ENCODE peak calls at places on chromosomes 4 and X, in eight cellular contexts. D, E, A, Y, C, X, J and I are unnamed samples.

GRCh38 chrX:72094894-72095293 is 36.8 kb downstream of the RTL5 start:
- DNase-seq in D (peak; percentile 43), E (peak; percentile 12), A (peak; percentile 80), Y (peak; percentile 37), C (no peak), X (no peak), J (no peak), I (no peak)

GRCh38 chr4:103098746-103099421 is 750 bp downstream of the BDH2 start:
- DNase-seq in D (peak; percentile 10), E (peak; percentile 21), A (no peak), Y (no peak), C (no peak), X (peak; percentile 53), J (peak; percentile 12), I (peak; percentile 27)

GRCh38 chr4:120843840-120844527 is 78.5 kb downstream of the PRDM5 start:
- DNase-seq in D (peak; percentile 33), E (no peak), A (no peak), Y (peak; percentile 53), C (no peak), X (no peak), J (peak; percentile 13), I (no peak)

GRCh38 chr4:26248647-26249046 is 72.2 kb upstream of the RBPJ start:
- DNase-seq in D (no peak), E (peak; percentile 88), A (no peak), Y (no peak), C (no peak), X (no peak), J (no peak), I (peak; percentile 72)

GRCh38 chr4:125043453-125043852 is 271.3 kb upstream of the FAT4 start:
- DNase-seq in D (no peak), E (no peak), A (no peak), Y (no peak), C (no peak), X (no peak), J (no peak), I (no peak)

GRCh38 chrX:115940888-115941332 is 229.6 kb upstream of the AGTR2 start:
- DNase-seq in D (no peak), E (peak; percentile 45), A (peak; percentile 61), Y (peak; percentile 50), C (no peak), X (peak; percentile 2), J (peak; percentile 85), I (no peak)

GRCh38 chr4:106773106-106773905 is 262.8 kb downstream of the DKK2 start:
- DNase-seq in D (no peak), E (no peak), A (no peak), Y (no peak), C (no peak), X (peak; percentile 72), J (no peak), I (peak; percentile 47)

GRCh38 chr4:177001271-177002175 is 208.8 kb upstream of the VEGFC start:
- DNase-seq in D (no peak), E (peak; percentile 65), A (no peak), Y (no peak), C (no peak), X (peak; percentile 60), J (peak; percentile 72), I (no peak)

GRCh38 chrX:103845165-103845653 is 13.2 kb upstream of the RAB9B start:
- DNase-seq in D (peak; percentile 75), E (peak; percentile 78), A (peak; percentile 20), Y (peak; percentile 54), C (no peak), X (peak; percentile 80), J (peak; percentile 92), I (peak; percentile 62)

GRCh38 chr4:86026720-86027119 is 333.1 kb downstream of the MAPK10 start:
- DNase-seq in D (no peak), E (no peak), A (no peak), Y (no peak), C (no peak), X (no peak), J (no peak), I (no peak)

GRCh38 chr4:128565565-128566186 is 243.8 kb upstream of the JADE1 start:
- DNase-seq in D (peak; percentile 67), E (no peak), A (peak; percentile 3), Y (peak; percentile 77), C (no peak), X (peak; percentile 21), J (peak; percentile 54), I (peak; percentile 15)

GRCh38 chr4:67680568-67681222 is 20.3 kb downstream of the UBA6 start:
- DNase-seq in D (peak; percentile 11), E (peak; percentile 31), A (no peak), Y (no peak), C (no peak), X (peak; percentile 78), J (peak; percentile 76), I (peak; percentile 38)

GRCh38 chrX:105910563-105911105 is 88.3 kb downstream of the NRK start:
- DNase-seq in D (no peak), E (no peak), A (no peak), Y (no peak), C (no peak), X (no peak), J (no peak), I (no peak)

GRCh38 chrX:87636533-87636932 is 118.9 kb downstream of the KLHL4 start:
- DNase-seq in D (no peak), E (no peak), A (no peak), Y (no peak), C (no peak), X (no peak), J (no peak), I (no peak)